ENCODE peak calls at places on chromosomes 12 and 14, in four cellular contexts. W, J, P and E are unnamed samples.

GRCh38 chr14:61602733-61603077 is 92.6 kb upstream of the HIF1A start:
- DNase-seq in W (no peak), J (no peak), P (no peak), E (no peak)

GRCh38 chr14:53955234-53955556 is 1.4 kb downstream of the BMP4 start:
- DNase-seq in W (no peak), J (no peak), P (no peak), E (no peak)

GRCh38 chr12:81078469-81079196 is 754 bp downstream of the ACSS3 start:
- DNase-seq in W (no peak), J (no peak), P (peak), E (no peak)

GRCh38 chr14:62066304-62066703 is 304.1 kb downstream of the SNAPC1 start:
- DNase-seq in W (no peak), J (no peak), P (peak), E (no peak)

GRCh38 chr14:44529026-44529425 is 21.9 kb upstream of the FSCB start:
- DNase-seq in W (no peak), J (no peak), P (no peak), E (no peak)

GRCh38 chr14:23153891-23154796 is 29.3 kb downstream of the SLC7A8 start:
- DNase-seq in W (no peak), J (no peak), P (no peak), E (no peak)

GRCh38 chr14:102034301-102034700 is 52.5 kb downstream of the HSP90AA1 start:
- DNase-seq in W (no peak), J (no peak), P (no peak), E (no peak)

GRCh38 chr12:108548954-108549521 is 11.9 kb downstream of the SART3 start:
- DNase-seq in W (no peak), J (no peak), P (no peak), E (no peak)

GRCh38 chr12:53561590-53561953 is 54.3 kb upstream of the NPFF start:
- DNase-seq in W (peak), J (no peak), P (peak), E (no peak)

GRCh38 chr12:5716221-5716620 is 228.8 kb downstream of the ANO2 start:
- DNase-seq in W (no peak), J (peak), P (peak), E (no peak)

GRCh38 chr12:113732916-113733315 is 233.2 kb downstream of the RBM19 start:
- DNase-seq in W (no peak), J (no peak), P (no peak), E (no peak)

GRCh38 chr12:3214508-3215365 is 137.6 kb downstream of the TSPAN9 start:
- DNase-seq in W (no peak), J (no peak), P (no peak), E (no peak)

GRCh38 chr12:23426328-23426727 is 523.1 kb downstream of the SOX5 start:
- DNase-seq in W (no peak), J (no peak), P (no peak), E (no peak)

GRCh38 chr12:101694297-101694848 is 3.1 kb upstream of the CHPT1 start:
- DNase-seq in W (no peak), J (no peak), P (peak), E (no peak)

GRCh38 chr14:98444077-98444476 is 827.9 kb downstream of the BCL11B start:
- DNase-seq in W (peak), J (no peak), P (no peak), E (no peak)

GRCh38 chr14:24080888-24081738 is 9.8 kb downstream of the CPNE6 start:
- DNase-seq in W (peak), J (no peak), P (no peak), E (no peak)